ENCODE peak calls at places on chromosome 20, in nine cellular contexts. V is glutamatergic neuron, E is right lobe of liver, F is heart left ventricle, X is cardiac fibroblast, C is AG09319, I is AG09309, U is neural crest cell, H is fibroblast of mammary gland. W is an unnamed sample.

GRCh38 chr20:40072907-40073306 is 616.1 kb downstream of the MAFB start:
- DNase-seq in V (no peak), E (no peak), F (no peak), X (no peak), C (no peak), I (no peak), U (no peak), H (no peak), W (no peak)

GRCh38 chr20:36085686-36086267 is 68.8 kb upstream of the EPB41L1 start:
- DNase-seq in V (no peak), E (no peak), F (no peak), X (peak; percentile 66), C (no peak), I (no peak), U (no peak), H (peak; percentile 70), W (no peak)

GRCh38 chr20:61608275-61609085 is 356.4 kb downstream of the CDH4 start:
- DNase-seq in V (no peak), E (no peak), F (peak; percentile 38), X (peak; percentile 3), C (no peak), I (no peak), U (peak; percentile 50), H (peak; percentile 22), W (peak; percentile 85)

GRCh38 chr20:11522359-11522758 is 395.3 kb upstream of the BTBD3 start:
- DNase-seq in V (no peak), E (no peak), F (no peak), X (no peak), C (no peak), I (no peak), U (no peak), H (no peak), W (no peak)

GRCh38 chr20:50371878-50372769 is 138.1 kb upstream of the PTPN1 start:
- DNase-seq in V (no peak), E (no peak), F (no peak), X (no peak), C (no peak), I (no peak), U (no peak), H (no peak), W (no peak)

GRCh38 chr20:32075534-32075933 is 23.5 kb downstream of the HCK start:
- DNase-seq in V (no peak), E (no peak), F (no peak), X (no peak), C (no peak), I (no peak), U (no peak), H (no peak), W (no peak)

GRCh38 chr20:45857836-45858250 is 429 bp downstream of the ZSWIM3 start:
- DNase-seq in V (peak; percentile 49), E (no peak), F (no peak), X (no peak), C (no peak), I (no peak), U (no peak), H (no peak), W (no peak)

GRCh38 chr20:44734938-44735337 is 10.7 kb upstream of the KCNK15 start:
- DNase-seq in V (no peak), E (no peak), F (no peak), X (peak; percentile 76), C (peak; percentile 48), I (no peak), U (no peak), H (peak; percentile 50), W (no peak)

GRCh38 chr20:31827059-31827458 is 7.9 kb downstream of the MYLK2 start:
- DNase-seq in V (no peak), E (no peak), F (no peak), X (no peak), C (no peak), I (no peak), U (no peak), H (no peak), W (no peak)

GRCh38 chr20:49507741-49508434 is 25.4 kb upstream of the KCNB1 start:
- DNase-seq in V (no peak), E (no peak), F (no peak), X (no peak), C (no peak), I (no peak), U (no peak), H (no peak), W (no peak)

GRCh38 chr20:63432577-63433061 is 39.8 kb downstream of the KCNQ2 start:
- DNase-seq in V (no peak), E (no peak), F (no peak), X (no peak), C (no peak), I (no peak), U (no peak), H (no peak), W (no peak)

GRCh38 chr20:14853079-14853478 is 515.7 kb upstream of the FLRT3 start:
- DNase-seq in V (no peak), E (no peak), F (no peak), X (no peak), C (no peak), I (no peak), U (no peak), H (no peak), W (no peak)

GRCh38 chr20:11553603-11554002 is 364.1 kb upstream of the BTBD3 start:
- DNase-seq in V (no peak), E (no peak), F (no peak), X (peak; percentile 33), C (no peak), I (no peak), U (no peak), H (peak; percentile 25), W (no peak)

DNA sequence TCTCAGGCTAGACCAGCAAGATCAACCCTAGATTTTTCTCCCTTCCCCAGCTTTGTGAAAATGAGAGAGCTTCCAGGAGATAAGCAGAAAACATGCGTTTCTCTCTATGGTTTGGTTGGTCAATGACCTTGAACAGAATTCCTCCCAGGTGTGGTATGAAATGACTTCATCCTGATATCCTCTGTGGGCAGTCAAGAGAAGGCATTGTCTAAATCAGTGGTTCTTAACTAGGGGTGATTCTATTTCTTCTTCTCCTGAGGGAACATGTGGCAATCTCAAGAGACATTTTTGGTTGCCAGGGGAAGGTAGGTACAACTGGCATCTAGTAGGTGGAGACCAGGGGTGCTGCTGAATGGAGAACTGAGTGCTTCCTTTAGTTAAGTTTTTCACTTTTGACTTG is 12.4 kb downstream of the IFT52 start:
- DNase-seq in V (no peak), E (no peak), F (no peak), X (no peak), C (no peak), I (no peak), U (no peak), H (no peak), W (no peak)
- TF ChIP-seq CTCF in V (no peak), E (no peak), F (no peak), X (no peak), C (no peak), I (no peak), U (no peak), H (no peak), W (no peak)

GRCh38 chr20:33442136-33443005 is 1.2 kb downstream of the SNTA1 start:
- DNase-seq in V (no peak), E (no peak), F (no peak), X (no peak), C (no peak), I (no peak), U (no peak), H (no peak), W (no peak)

GRCh38 chr20:33443512-33444239 is at the start of gene SNTA1:
- DNase-seq in V (peak; percentile 91), E (peak; percentile 98), F (peak; percentile 97), X (peak; percentile 70), C (no peak), I (no peak), U (peak; percentile 95), H (peak; percentile 56), W (peak; percentile 96)

GRCh38 chr20:33445881-33446615 is 2.5 kb upstream of the SNTA1 start:
- DNase-seq in V (no peak), E (no peak), F (no peak), X (no peak), C (no peak), I (no peak), U (no peak), H (no peak), W (no peak)

GRCh38 chr20:33443006-33443511 is 504 bp downstream of the SNTA1 start:
- DNase-seq in V (no peak), E (peak; percentile 41), F (no peak), X (no peak), C (no peak), I (no peak), U (no peak), H (no peak), W (no peak)

DNA sequence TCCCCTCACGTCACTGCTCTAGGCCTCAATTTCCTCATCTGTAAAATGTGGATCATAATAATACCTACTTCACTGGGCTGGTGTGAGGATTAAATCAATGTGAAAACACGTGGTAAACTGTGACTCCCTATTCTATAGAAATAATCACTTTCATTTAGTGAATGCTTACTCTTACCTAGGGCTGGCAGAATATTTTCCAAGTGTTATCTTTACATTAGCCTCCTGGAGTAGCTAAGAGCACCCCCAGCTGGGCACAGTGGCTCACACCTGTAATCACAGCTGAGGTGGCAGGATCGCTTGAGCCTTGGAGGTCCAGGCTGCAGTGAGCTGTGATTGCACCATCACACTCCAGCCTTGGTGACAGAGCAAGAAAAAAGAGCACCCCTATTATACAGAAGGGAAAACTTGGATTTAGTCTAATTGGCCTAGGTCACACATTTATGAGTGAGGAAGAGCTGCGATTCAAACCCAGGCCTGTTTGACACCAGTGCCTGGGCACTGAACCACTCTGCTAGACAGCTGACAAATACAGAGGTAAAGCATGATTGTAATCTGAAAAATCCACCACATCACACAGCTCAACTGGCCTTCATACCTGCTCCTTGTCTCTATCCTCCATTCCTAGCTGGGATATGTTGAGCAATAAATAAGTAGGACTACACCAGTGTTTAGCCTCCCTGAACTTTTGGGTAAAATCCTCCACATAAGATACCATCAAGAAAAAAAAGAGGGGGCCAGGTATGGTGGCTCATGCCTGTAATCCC is 1.4 kb upstream of the SNTA1 start:
- DNase-seq in V (no peak), E (peak; percentile 33), F (no peak), X (peak; percentile 25), C (no peak), I (no peak), U (no peak), H (peak; percentile 22), W (no peak)
- TF ChIP-seq CTCF in V (no peak), E (peak; percentile 26), F (peak; percentile 36), X (no peak), C (peak; percentile 7), I (peak; percentile 25), U (no peak), H (peak; percentile 23), W (no peak)

DNA sequence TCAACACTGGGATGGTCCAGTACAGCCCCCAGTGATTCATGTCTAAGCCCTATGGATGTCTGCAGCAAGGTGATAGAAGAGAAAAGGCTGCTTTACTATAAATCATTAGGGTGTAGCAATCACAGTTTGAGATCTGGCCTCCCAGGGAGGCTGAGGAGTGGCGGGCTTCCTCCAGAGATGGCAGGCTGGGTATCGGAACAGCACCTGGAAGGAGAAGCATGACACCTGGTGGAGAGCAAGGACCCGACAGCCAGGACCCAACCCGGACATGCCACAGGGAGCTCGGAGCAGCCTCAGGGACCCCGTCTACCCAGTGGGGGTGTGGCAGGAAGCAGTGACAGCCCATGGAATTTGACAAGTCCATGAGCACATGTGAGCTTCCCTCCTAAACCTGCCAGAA is 114.8 kb upstream of the CD93 start:
- DNase-seq in V (no peak), E (no peak), F (no peak), X (peak; percentile 47), C (no peak), I (no peak), U (no peak), H (peak; percentile 19), W (peak; percentile 35)
- TF ChIP-seq CTCF in V (no peak), E (peak; percentile 20), F (peak; percentile 26), X (peak; percentile 42), C (peak; percentile 16), I (peak; percentile 41), U (peak; percentile 48), H (peak; percentile 35), W (peak; percentile 31)

GRCh38 chr20:53786445-53787267 is 193.0 kb upstream of the ZNF217 start:
- DNase-seq in V (no peak), E (no peak), F (no peak), X (no peak), C (no peak), I (no peak), U (no peak), H (no peak), W (no peak)
- TF ChIP-seq CTCF in V (no peak), E (no peak), F (no peak), X (no peak), C (no peak), I (no peak), U (no peak), H (no peak), W (no peak)